ENCODE peak calls at places on chromosomes 1 and 21, in eight cellular contexts. Z, T, R, L, I, V, M and P are unnamed samples.

GRCh38 chr1:238727670-238728069 is 658.7 kb upstream of the CHRM3 start:
- DNase-seq in Z (no peak), T (no peak), R (no peak), L (no peak), I (no peak), V (no peak), M (no peak), P (no peak)

GRCh38 chr1:185674201-185674600 is 60.0 kb upstream of the HMCN1 start:
- DNase-seq in Z (peak), T (no peak), R (no peak), L (no peak), I (no peak), V (no peak), M (no peak), P (no peak)

GRCh38 chr1:236455242-236455641 is 61.2 kb downstream of the EDARADD start:
- DNase-seq in Z (no peak), T (no peak), R (no peak), L (no peak), I (no peak), V (no peak), M (no peak), P (peak)

GRCh38 chr1:102838016-102838415 is 270.3 kb downstream of the COL11A1 start:
- DNase-seq in Z (peak), T (no peak), R (no peak), L (no peak), I (no peak), V (no peak), M (no peak), P (no peak)

GRCh38 chr1:28196330-28196729 is 19.8 kb upstream of the PTAFR start:
- DNase-seq in Z (no peak), T (no peak), R (no peak), L (no peak), I (no peak), V (no peak), M (no peak), P (no peak)

GRCh38 chr1:160062134-160062533 is 7.8 kb downstream of the KCNJ10 start:
- DNase-seq in Z (no peak), T (no peak), R (peak), L (no peak), I (no peak), V (no peak), M (peak), P (no peak)

GRCh38 chr1:87905651-87906050 is 577.0 kb downstream of the LMO4 start:
- DNase-seq in Z (no peak), T (no peak), R (no peak), L (no peak), I (no peak), V (no peak), M (no peak), P (no peak)

GRCh38 chr1:27116697-27117096 is 38.2 kb downstream of the SLC9A1 start:
- DNase-seq in Z (no peak), T (no peak), R (no peak), L (no peak), I (no peak), V (peak), M (no peak), P (no peak)

GRCh38 chr1:19065526-19066247 is 109.2 kb upstream of the IFFO2 start:
- DNase-seq in Z (no peak), T (no peak), R (no peak), L (no peak), I (no peak), V (no peak), M (no peak), P (no peak)

GRCh38 chr1:54125671-54126070 is 27.1 kb downstream of the CDCP2 start:
- DNase-seq in Z (peak), T (no peak), R (peak), L (no peak), I (no peak), V (no peak), M (no peak), P (peak)

GRCh38 chr1:183887826-183888819 is 83.2 kb downstream of the RGL1 start:
- DNase-seq in Z (peak), T (no peak), R (no peak), L (no peak), I (no peak), V (no peak), M (no peak), P (no peak)

GRCh38 chr1:224675589-224675988 is 59.5 kb downstream of the CNIH3 start:
- DNase-seq in Z (no peak), T (no peak), R (no peak), L (no peak), I (no peak), V (no peak), M (no peak), P (no peak)

GRCh38 chr1:53826367-53826766 is 11.7 kb downstream of the NDC1 start:
- DNase-seq in Z (peak), T (no peak), R (no peak), L (no peak), I (no peak), V (peak), M (no peak), P (peak)

GRCh38 chr1:31626451-31627202 is 9.1 kb downstream of the HCRTR1 start:
- DNase-seq in Z (peak), T (no peak), R (peak), L (no peak), I (no peak), V (peak), M (no peak), P (peak)

GRCh38 chr21:37206531-37206930 is 60.6 kb downstream of the VPS26C start:
- DNase-seq in Z (no peak), T (no peak), R (no peak), L (no peak), I (no peak), V (no peak), M (no peak), P (no peak)

GRCh38 chr1:18004257-18004656 is 103.3 kb upstream of the IGSF21 start:
- DNase-seq in Z (no peak), T (no peak), R (no peak), L (no peak), I (no peak), V (no peak), M (no peak), P (no peak)

GRCh38 chr21:27371688-27372331 is 404.9 kb upstream of the ADAMTS5 start:
- DNase-seq in Z (peak), T (no peak), R (no peak), L (no peak), I (no peak), V (peak), M (no peak), P (peak)

GRCh38 chr1:94102126-94102525 is 18.8 kb downstream of the ABCA4 start:
- DNase-seq in Z (no peak), T (no peak), R (no peak), L (no peak), I (no peak), V (no peak), M (no peak), P (no peak)

GRCh38 chr1:40668769-40669525 is 3.5 kb upstream of the RIMS3 start:
- DNase-seq in Z (peak), T (peak), R (peak), L (peak), I (peak), V (peak), M (peak), P (peak)

GRCh38 chr1:164721037-164721496 is 162.1 kb downstream of the PBX1 start:
- DNase-seq in Z (no peak), T (no peak), R (no peak), L (no peak), I (no peak), V (peak), M (no peak), P (no peak)

GRCh38 chr21:15539376-15539775 is 190.4 kb upstream of the USP25 start:
- DNase-seq in Z (peak), T (no peak), R (no peak), L (no peak), I (no peak), V (peak), M (no peak), P (no peak)

GRCh38 chr1:228029281-228029680 is 22.5 kb downstream of the WNT3A start:
- DNase-seq in Z (no peak), T (no peak), R (peak), L (no peak), I (no peak), V (no peak), M (no peak), P (no peak)